ENCODE peak calls at places on chromosomes 11 and 22, in five cellular contexts. H, G, N, A and F are unnamed samples.
A peak's percentile ranks its signal among the peaks of the same experiment; 100 is the strongest.

GRCh38 chr11:30553521-30554110 is 32.5 kb downstream of the MPPED2 start:
- DNase-seq in H (no peak), G (no peak), N (no peak), A (no peak), F (no peak)

GRCh38 chr11:128523616-128524015 is 63.7 kb downstream of the ETS1 start:
- DNase-seq in H (no peak), G (no peak), N (no peak), A (peak; percentile 78), F (no peak)

GRCh38 chr11:112524808-112525207 is 264.1 kb upstream of the PLET1 start:
- DNase-seq in H (no peak), G (no peak), N (no peak), A (no peak), F (no peak)

GRCh38 chr22:25641650-25642049 is 77.2 kb downstream of the GRK3 start:
- DNase-seq in H (no peak), G (no peak), N (no peak), A (no peak), F (no peak)

GRCh38 chr22:46060292-46061123 is 83.5 kb upstream of the WNT7B start:
- DNase-seq in H (no peak), G (no peak), N (no peak), A (no peak), F (no peak)

GRCh38 chr11:10657308-10658271 is 36.0 kb downstream of the IRAG1 start:
- DNase-seq in H (no peak), G (peak; percentile 61), N (no peak), A (peak; percentile 82), F (no peak)

GRCh38 chr22:48858856-48859255 is 968.8 kb downstream of the BRD1 start:
- DNase-seq in H (no peak), G (no peak), N (no peak), A (no peak), F (no peak)

GRCh38 chr22:50243704-50244419 is 961 bp downstream of the TUBGCP6 start:
- DNase-seq in H (no peak), G (no peak), N (no peak), A (no peak), F (no peak)

GRCh38 chr22:42747701-42748513 is 27.2 kb upstream of the A4GALT start:
- DNase-seq in H (peak; percentile 62), G (no peak), N (no peak), A (peak; percentile 73), F (no peak)

GRCh38 chr22:16866167-16866566 is 41.0 kb upstream of the XKR3 start:
- DNase-seq in H (no peak), G (no peak), N (no peak), A (no peak), F (no peak)

GRCh38 chr22:19503869-19504268 is 20.3 kb downstream of the CLDN5 start:
- DNase-seq in H (peak; percentile 32), G (no peak), N (no peak), A (no peak), F (no peak)

GRCh38 chr22:19811211-19811621 is 43.5 kb downstream of the GNB1L start:
- DNase-seq in H (no peak), G (no peak), N (no peak), A (no peak), F (no peak)

GRCh38 chr22:42324991-42325710 is 54.7 kb upstream of the TCF20 start:
- DNase-seq in H (no peak), G (no peak), N (no peak), A (no peak), F (no peak)

GRCh38 chr11:72985645-72986044 is 156.5 kb downstream of the FCHSD2 start:
- DNase-seq in H (no peak), G (no peak), N (no peak), A (peak; percentile 45), F (no peak)

GRCh38 chr22:20423636-20424511 is 13.8 kb downstream of the SCARF2 start:
- DNase-seq in H (peak; percentile 3), G (no peak), N (no peak), A (no peak), F (no peak)

GRCh38 chr11:26623076-26623666 is 51.1 kb upstream of the MUC15 start:
- DNase-seq in H (no peak), G (no peak), N (no peak), A (peak; percentile 2), F (no peak)

GRCh38 chr11:3942160-3942955 is 86.9 kb downstream of the STIM1 start:
- DNase-seq in H (no peak), G (no peak), N (no peak), A (no peak), F (no peak)

GRCh38 chr11:540583-541432 is 3.5 kb downstream of the LRRC56 start:
- DNase-seq in H (peak; percentile 1), G (no peak), N (no peak), A (no peak), F (no peak)

GRCh38 chr11:79220171-79220570 is 220.7 kb downstream of the TENM4 start:
- DNase-seq in H (no peak), G (no peak), N (no peak), A (no peak), F (no peak)

GRCh38 chr22:21727159-21727558 is 8.4 kb downstream of the YPEL1 start:
- DNase-seq in H (no peak), G (no peak), N (no peak), A (no peak), F (no peak)

GRCh38 chr11:12770435-12770834 is 96.2 kb downstream of the TEAD1 start:
- DNase-seq in H (no peak), G (no peak), N (no peak), A (no peak), F (no peak)

GRCh38 chr22:44369241-44369652 is 56.5 kb upstream of the SHISAL1 start:
- DNase-seq in H (peak; percentile 52), G (no peak), N (no peak), A (no peak), F (no peak)
- TF ChIP-seq CTCF in H (peak; percentile 62), G (no peak), N (no peak), A (peak; percentile 17), F (no peak)

GRCh38 chr11:34356576-34356917 is 1.3 kb downstream of the ABTB2 start:
- DNase-seq in H (peak; percentile 58), G (no peak), N (no peak), A (peak; percentile 60), F (peak; percentile 28)

GRCh38 chr11:34356918-34357645 is 728 bp downstream of the ABTB2 start:
- DNase-seq in H (peak; percentile 73), G (peak; percentile 42), N (no peak), A (peak; percentile 76), F (peak; percentile 51)

GRCh38 chr11:34355726-34356125 is 2.1 kb downstream of the ABTB2 start:
- DNase-seq in H (no peak), G (no peak), N (no peak), A (no peak), F (no peak)

GRCh38 chr11:34354782-34355181 is 3.0 kb downstream of the ABTB2 start:
- DNase-seq in H (no peak), G (no peak), N (no peak), A (no peak), F (peak; percentile 32)

GRCh38 chr11:34356130-34356529 is 1.7 kb downstream of the ABTB2 start:
- DNase-seq in H (peak; percentile 44), G (no peak), N (no peak), A (no peak), F (no peak)
- TF ChIP-seq CTCF in H (peak; percentile 37), G (no peak), N (no peak), A (no peak), F (no peak)

GRCh38 chr11:19987243-19987870 is 172.9 kb downstream of the DBX1 start:
- DNase-seq in H (no peak), G (no peak), N (no peak), A (no peak), F (no peak)
- TF ChIP-seq CTCF in H (no peak), G (no peak), N (no peak), A (no peak), F (no peak)

GRCh38 chr11:1824221-1825038 is 10.4 kb upstream of the SYT8 start:
- DNase-seq in H (no peak), G (no peak), N (no peak), A (no peak), F (no peak)

GRCh38 chr11:1823376-1824220 is 11.2 kb upstream of the SYT8 start:
- DNase-seq in H (no peak), G (no peak), N (no peak), A (no peak), F (no peak)

GRCh38 chr11:1826552-1827094 is 8.2 kb upstream of the SYT8 start:
- DNase-seq in H (no peak), G (no peak), N (no peak), A (peak; percentile 91), F (peak; percentile 75)

GRCh38 chr11:1825785-1826451 is 8.9 kb upstream of the SYT8 start:
- DNase-seq in H (no peak), G (no peak), N (no peak), A (no peak), F (no peak)

GRCh38 chr11:1825039-1825740 is 9.6 kb upstream of the SYT8 start:
- DNase-seq in H (peak; percentile 96), G (peak; percentile 78), N (no peak), A (peak; percentile 52), F (peak; percentile 79)
- TF ChIP-seq CTCF in H (peak; percentile 93), G (peak; percentile 21), N (no peak), A (peak; percentile 60), F (peak; percentile 66)